ENCODE peak calls at places on chromosomes 7 and 10, in four cellular contexts. M is fibroblast of lung, K is Peyer's patch, E is neuronal stem cell. V is an unnamed sample. For H3K27me3 and H3K9me3, the result is how much of the 10 kb centered on the place peaks cover.

GRCh38 chr10:4025339-4025738 is 240.3 kb upstream of the KLF6 start:
- DNase-seq in M (no peak), E (no peak), K (no peak), V (no peak)

GRCh38 chr10:104120903-104121484 is 977 bp upstream of the SFR1 start:
- DNase-seq in E (peak), K (peak), M (peak), V (peak)

GRCh38 chr7:35555934-35556333 is 139.0 kb downstream of the HERPUD2 start:
- DNase-seq in M (no peak), K (no peak), E (no peak), V (no peak)

GRCh38 chr10:44786451-44786850 is 124.7 kb upstream of the TMEM72 start:
- DNase-seq in K (no peak), M (peak), E (no peak), V (no peak)

GRCh38 chr7:142935941-142936565 is 2.5 kb upstream of the TRPV5 start:
- DNase-seq in K (no peak), M (no peak), E (no peak), V (no peak)

GRCh38 chr10:55747244-55747643 is 613.8 kb downstream of the ZWINT start:
- DNase-seq in M (no peak), K (no peak), E (no peak), V (no peak)

GRCh38 chr7:45246339-45246738 is 88.7 kb downstream of the RAMP3 start:
- DNase-seq in M (no peak), E (no peak), K (no peak), V (no peak)

GRCh38 chr10:62327897-62328296 is 46.3 kb upstream of the ZNF365 start:
- DNase-seq in K (no peak), E (no peak), M (peak), V (no peak)

GRCh38 chr10:12887780-12888179 is 113.7 kb downstream of the CCDC3 start:
- DNase-seq in M (no peak), E (no peak), K (no peak), V (no peak)

GRCh38 chr10:11171452-11171851 is 153.8 kb downstream of the CELF2 start:
- DNase-seq in M (no peak), K (peak), E (no peak), V (no peak)
- H3K27ac ChIP-seq in M (no peak), K (peak), E (no peak), V (peak)

DNA sequence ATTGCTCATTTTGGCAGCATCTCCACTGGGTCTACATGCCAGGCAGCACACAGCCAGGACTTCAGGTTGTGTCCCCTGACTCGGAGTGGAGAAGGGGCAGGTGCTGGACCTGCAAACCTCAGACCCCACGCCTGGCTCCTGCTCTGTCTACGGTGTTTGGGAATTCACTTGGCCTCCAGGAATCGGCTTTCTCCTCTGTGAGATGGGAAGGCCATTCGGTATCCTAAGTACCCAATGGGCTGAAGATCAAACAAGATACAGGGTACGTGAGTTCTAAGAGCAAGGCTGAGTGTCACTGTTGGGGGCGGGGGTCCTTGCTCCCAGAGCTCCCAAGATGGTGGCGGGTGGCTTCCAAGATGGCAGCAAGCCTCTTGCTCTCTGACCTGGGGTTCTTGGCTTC is 73.2 kb upstream of the EN2 start:
- DNase-seq in K (no peak), M (no peak), E (no peak), V (no peak)
- H3K27me3 ChIP-seq in K (under half), M (under half), E (half or more), V (half or more)

DNA sequence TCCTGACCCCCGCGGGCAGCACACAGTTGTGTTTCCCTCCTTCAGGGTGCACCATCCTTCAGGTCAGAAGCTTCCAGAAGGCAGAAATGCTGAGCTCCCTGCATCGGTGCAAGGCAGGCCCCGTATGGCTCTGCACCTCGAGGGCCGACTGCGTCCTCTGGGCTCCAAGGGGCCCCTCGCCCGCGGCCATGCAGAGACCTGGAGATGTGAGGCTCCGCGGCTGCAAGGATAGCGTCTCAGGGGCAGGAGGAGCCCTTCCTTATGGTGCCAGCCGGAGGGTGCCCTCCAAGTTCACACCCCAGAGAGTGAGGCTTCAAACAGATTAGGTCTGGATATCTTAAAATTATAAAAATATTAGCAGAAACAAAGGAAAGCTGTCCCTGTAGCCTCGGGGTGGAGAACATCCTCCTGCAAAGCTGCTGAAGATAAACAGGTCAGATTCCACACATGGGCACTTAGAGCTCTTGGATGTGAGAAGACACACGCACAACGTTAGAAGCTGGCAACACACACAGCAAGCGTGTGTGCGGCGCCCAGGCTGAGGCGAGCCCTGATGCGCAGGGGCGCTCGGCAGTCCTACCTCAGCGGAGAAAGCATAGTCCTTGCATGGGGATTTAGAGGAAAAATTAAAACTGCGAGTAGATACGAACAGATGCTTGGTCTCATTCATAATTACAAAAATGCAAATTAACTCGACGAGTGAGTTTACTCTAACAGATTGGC is 20.3 kb downstream of the KNDC1 start:
- DNase-seq in E (no peak), M (no peak), K (no peak), V (no peak)
- H3K9me3 ChIP-seq in E (under half), M (under half), K (under half), V (under half)

DNA sequence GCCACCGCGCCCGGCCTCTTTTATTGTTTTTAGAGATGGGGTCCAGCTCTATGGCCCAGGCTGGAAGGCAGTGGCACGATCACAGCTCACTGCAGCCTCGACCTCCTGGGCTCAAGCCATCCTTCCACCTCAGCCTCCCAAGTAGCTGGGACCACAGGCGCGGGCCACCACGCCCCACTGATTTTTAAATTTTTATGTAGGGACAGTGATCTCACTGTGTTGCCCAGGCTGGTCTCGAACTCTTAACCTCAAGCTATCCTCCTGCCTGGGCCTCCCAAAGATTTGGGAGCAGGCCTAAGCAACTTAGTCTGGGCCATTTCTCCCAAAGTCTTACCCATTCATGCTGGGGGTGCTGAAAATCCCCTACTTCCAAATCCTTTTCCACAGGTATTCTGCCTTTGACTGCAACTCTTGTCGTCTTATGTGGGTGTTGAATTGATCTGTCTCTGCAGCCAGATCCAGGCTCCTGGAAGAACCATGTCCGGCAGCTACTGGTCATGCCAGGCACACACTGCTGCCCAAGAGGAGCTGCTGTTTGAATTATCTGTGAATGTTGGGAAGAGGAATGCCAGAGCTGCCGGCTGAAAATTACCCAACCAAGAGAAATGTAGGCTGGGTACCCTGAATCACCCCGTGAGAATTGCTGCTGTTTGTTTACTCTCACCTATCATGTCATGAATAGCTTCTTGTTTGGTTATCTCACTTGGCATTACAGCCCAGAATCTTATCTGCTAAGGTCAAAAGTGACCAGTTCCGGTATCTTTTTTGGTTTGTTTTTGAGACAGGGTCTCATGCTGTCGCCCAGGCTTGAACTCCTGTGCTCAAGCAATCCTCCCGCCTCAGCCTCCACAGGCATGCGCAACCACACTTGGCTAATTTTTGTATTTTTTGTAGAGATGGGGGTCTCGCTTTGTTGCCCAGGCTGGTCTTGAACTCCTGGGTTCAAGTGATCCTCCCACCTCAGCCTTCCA is 1.1 kb downstream of the ZDHHC4 start:
- DNase-seq in M (peak), K (no peak), E (no peak), V (no peak)
- H3K27ac ChIP-seq in M (peak), K (peak), E (no peak), V (peak)

V was measured in CD4-positive, alpha-beta T cell.